ENCODE peak calls at places on chromosomes 13 and 19, in nine cellular contexts. One of them, this sample, is unnamed.

GRCh38 chr19:10289836-10290438 is at the start of gene ICAM5:
- DNase-seq in stimulated activated CD4-positive, alpha-beta T cell treated with anti-CD3 and anti-CD28 coated beads, Interleukin-12 subunit alpha, Interleukin-12 subunit beta, amount 100 ng/mL, for 24 hours: no peak
- DNase-seq in hypothalamus: no peak
- DNase-seq in A673: peak; percentile 75
- DNase-seq in DMS153: no peak
- DNase-seq in left ventricle myocardium superior: no peak
- DNase-seq in lower lobe of right lung: no peak
- DNase-seq in astrocyte of the cerebellum: no peak
- DNase-seq in GF-D8: peak; percentile 54
- DNase-seq in this sample: peak; percentile 77

GRCh38 chr19:40718774-40719391 is 2.0 kb downstream of the ITPKC start:
- DNase-seq in left ventricle myocardium superior: peak; percentile 74
- DNase-seq in stimulated activated CD4-positive, alpha-beta T cell treated with anti-CD3 and anti-CD28 coated beads, Interleukin-12 subunit alpha, Interleukin-12 subunit beta, amount 100 ng/mL, for 24 hours: no peak
- DNase-seq in A673: no peak
- DNase-seq in DMS153: peak; percentile 3
- DNase-seq in hypothalamus: peak; percentile 29
- DNase-seq in GF-D8: no peak
- DNase-seq in astrocyte of the cerebellum: no peak
- DNase-seq in lower lobe of right lung: peak; percentile 91
- DNase-seq in this sample: peak; percentile 82

GRCh38 chr19:4930664-4931063 is 21.4 kb downstream of the UHRF1 start:
- DNase-seq in astrocyte of the cerebellum: no peak
- DNase-seq in stimulated activated CD4-positive, alpha-beta T cell treated with anti-CD3 and anti-CD28 coated beads, Interleukin-12 subunit alpha, Interleukin-12 subunit beta, amount 100 ng/mL, for 24 hours: no peak
- DNase-seq in GF-D8: no peak
- DNase-seq in A673: peak; percentile 83
- DNase-seq in left ventricle myocardium superior: no peak
- DNase-seq in hypothalamus: no peak
- DNase-seq in lower lobe of right lung: no peak
- DNase-seq in DMS153: no peak
- DNase-seq in this sample: no peak

GRCh38 chr19:33755314-33756020 is 41.2 kb upstream of the KCTD15 start:
- DNase-seq in hypothalamus: no peak
- DNase-seq in GF-D8: no peak
- DNase-seq in A673: peak; percentile 42
- DNase-seq in DMS153: no peak
- DNase-seq in stimulated activated CD4-positive, alpha-beta T cell treated with anti-CD3 and anti-CD28 coated beads, Interleukin-12 subunit alpha, Interleukin-12 subunit beta, amount 100 ng/mL, for 24 hours: no peak
- DNase-seq in astrocyte of the cerebellum: no peak
- DNase-seq in lower lobe of right lung: no peak
- DNase-seq in left ventricle myocardium superior: no peak
- DNase-seq in this sample: no peak

GRCh38 chr19:29671393-29672076 is 6.3 kb downstream of the PLEKHF1 start:
- DNase-seq in DMS153: no peak
- DNase-seq in stimulated activated CD4-positive, alpha-beta T cell treated with anti-CD3 and anti-CD28 coated beads, Interleukin-12 subunit alpha, Interleukin-12 subunit beta, amount 100 ng/mL, for 24 hours: peak; percentile 78
- DNase-seq in A673: no peak
- DNase-seq in left ventricle myocardium superior: peak; percentile 78
- DNase-seq in lower lobe of right lung: peak; percentile 78
- DNase-seq in hypothalamus: no peak
- DNase-seq in GF-D8: peak; percentile 43
- DNase-seq in astrocyte of the cerebellum: no peak
- DNase-seq in this sample: peak; percentile 95

GRCh38 chr19:43574424-43575155 is 737 bp downstream of the XRCC1 start:
- DNase-seq in GF-D8: no peak
- DNase-seq in astrocyte of the cerebellum: no peak
- DNase-seq in A673: peak; percentile 33
- DNase-seq in stimulated activated CD4-positive, alpha-beta T cell treated with anti-CD3 and anti-CD28 coated beads, Interleukin-12 subunit alpha, Interleukin-12 subunit beta, amount 100 ng/mL, for 24 hours: no peak
- DNase-seq in hypothalamus: no peak
- DNase-seq in DMS153: no peak
- DNase-seq in lower lobe of right lung: peak; percentile 28
- DNase-seq in left ventricle myocardium superior: no peak
- DNase-seq in this sample: no peak

GRCh38 chr13:48251616-48252081 is 18.6 kb downstream of the ITM2B start:
- DNase-seq in astrocyte of the cerebellum: no peak
- DNase-seq in GF-D8: no peak
- DNase-seq in A673: no peak
- DNase-seq in lower lobe of right lung: no peak
- DNase-seq in stimulated activated CD4-positive, alpha-beta T cell treated with anti-CD3 and anti-CD28 coated beads, Interleukin-12 subunit alpha, Interleukin-12 subunit beta, amount 100 ng/mL, for 24 hours: no peak
- DNase-seq in left ventricle myocardium superior: no peak
- DNase-seq in hypothalamus: no peak
- DNase-seq in DMS153: no peak
- DNase-seq in this sample: no peak

GRCh38 chr19:37669336-37669963 is 14.2 kb upstream of the ZFP30 start:
- DNase-seq in stimulated activated CD4-positive, alpha-beta T cell treated with anti-CD3 and anti-CD28 coated beads, Interleukin-12 subunit alpha, Interleukin-12 subunit beta, amount 100 ng/mL, for 24 hours: no peak
- DNase-seq in DMS153: no peak
- DNase-seq in GF-D8: no peak
- DNase-seq in astrocyte of the cerebellum: no peak
- DNase-seq in A673: no peak
- DNase-seq in lower lobe of right lung: no peak
- DNase-seq in hypothalamus: no peak
- DNase-seq in left ventricle myocardium superior: no peak
- DNase-seq in this sample: no peak

GRCh38 chr19:36032251-36033104 is at the start of gene CLIP3:
- DNase-seq in astrocyte of the cerebellum: peak; percentile 11
- DNase-seq in lower lobe of right lung: no peak
- DNase-seq in stimulated activated CD4-positive, alpha-beta T cell treated with anti-CD3 and anti-CD28 coated beads, Interleukin-12 subunit alpha, Interleukin-12 subunit beta, amount 100 ng/mL, for 24 hours: peak; percentile 17
- DNase-seq in GF-D8: no peak
- DNase-seq in DMS153: peak; percentile 37
- DNase-seq in A673: peak; percentile 81
- DNase-seq in left ventricle myocardium superior: peak; percentile 79
- DNase-seq in hypothalamus: peak; percentile 86
- DNase-seq in this sample: no peak

GRCh38 chr13:105971720-105972119 is 563.7 kb downstream of the EFNB2 start:
- DNase-seq in A673: no peak
- DNase-seq in DMS153: peak; percentile 10
- DNase-seq in lower lobe of right lung: no peak
- DNase-seq in stimulated activated CD4-positive, alpha-beta T cell treated with anti-CD3 and anti-CD28 coated beads, Interleukin-12 subunit alpha, Interleukin-12 subunit beta, amount 100 ng/mL, for 24 hours: no peak
- DNase-seq in hypothalamus: no peak
- DNase-seq in astrocyte of the cerebellum: no peak
- DNase-seq in left ventricle myocardium superior: no peak
- DNase-seq in GF-D8: no peak
- DNase-seq in this sample: no peak

GRCh38 chr19:9878511-9879196 is 43.5 kb downstream of the PIN1 start:
- DNase-seq in A673: no peak
- DNase-seq in DMS153: no peak
- DNase-seq in GF-D8: no peak
- DNase-seq in hypothalamus: no peak
- DNase-seq in left ventricle myocardium superior: no peak
- DNase-seq in lower lobe of right lung: no peak
- DNase-seq in stimulated activated CD4-positive, alpha-beta T cell treated with anti-CD3 and anti-CD28 coated beads, Interleukin-12 subunit alpha, Interleukin-12 subunit beta, amount 100 ng/mL, for 24 hours: no peak
- DNase-seq in astrocyte of the cerebellum: no peak
- DNase-seq in this sample: no peak

GRCh38 chr19:50906217-50906616 is 5.0 kb downstream of the KLK4 start:
- DNase-seq in GF-D8: no peak
- DNase-seq in left ventricle myocardium superior: no peak
- DNase-seq in astrocyte of the cerebellum: no peak
- DNase-seq in hypothalamus: peak; percentile 16
- DNase-seq in lower lobe of right lung: no peak
- DNase-seq in DMS153: no peak
- DNase-seq in A673: peak; percentile 49
- DNase-seq in stimulated activated CD4-positive, alpha-beta T cell treated with anti-CD3 and anti-CD28 coated beads, Interleukin-12 subunit alpha, Interleukin-12 subunit beta, amount 100 ng/mL, for 24 hours: peak; percentile 36
- DNase-seq in this sample: no peak

GRCh38 chr13:32587774-32588165 is 1.5 kb downstream of the PDS5B start:
- DNase-seq in hypothalamus: no peak
- DNase-seq in left ventricle myocardium superior: no peak
- DNase-seq in A673: no peak
- DNase-seq in GF-D8: peak; percentile 26
- DNase-seq in DMS153: no peak
- DNase-seq in lower lobe of right lung: no peak
- DNase-seq in stimulated activated CD4-positive, alpha-beta T cell treated with anti-CD3 and anti-CD28 coated beads, Interleukin-12 subunit alpha, Interleukin-12 subunit beta, amount 100 ng/mL, for 24 hours: no peak
- DNase-seq in astrocyte of the cerebellum: no peak
- DNase-seq in this sample: no peak

GRCh38 chr19:4844348-4845179 is 13.1 kb upstream of the TICAM1 start:
- DNase-seq in GF-D8: no peak
- DNase-seq in astrocyte of the cerebellum: no peak
- DNase-seq in DMS153: no peak
- DNase-seq in A673: no peak
- DNase-seq in lower lobe of right lung: no peak
- DNase-seq in stimulated activated CD4-positive, alpha-beta T cell treated with anti-CD3 and anti-CD28 coated beads, Interleukin-12 subunit alpha, Interleukin-12 subunit beta, amount 100 ng/mL, for 24 hours: no peak
- DNase-seq in left ventricle myocardium superior: peak; percentile 75
- DNase-seq in hypothalamus: no peak
- DNase-seq in this sample: no peak

GRCh38 chr19:48683349-48683748 is 10.5 kb upstream of the NTN5 start:
- DNase-seq in DMS153: peak; percentile 59
- DNase-seq in left ventricle myocardium superior: peak; percentile 80
- DNase-seq in GF-D8: no peak
- DNase-seq in lower lobe of right lung: peak; percentile 73
- DNase-seq in stimulated activated CD4-positive, alpha-beta T cell treated with anti-CD3 and anti-CD28 coated beads, Interleukin-12 subunit alpha, Interleukin-12 subunit beta, amount 100 ng/mL, for 24 hours: peak; percentile 9
- DNase-seq in astrocyte of the cerebellum: no peak
- DNase-seq in hypothalamus: peak; percentile 77
- DNase-seq in A673: no peak
- DNase-seq in this sample: no peak

GRCh38 chr19:17415107-17415506 is 4.7 kb upstream of the MVB12A start:
- DNase-seq in lower lobe of right lung: no peak
- DNase-seq in astrocyte of the cerebellum: no peak
- DNase-seq in A673: no peak
- DNase-seq in hypothalamus: no peak
- DNase-seq in stimulated activated CD4-positive, alpha-beta T cell treated with anti-CD3 and anti-CD28 coated beads, Interleukin-12 subunit alpha, Interleukin-12 subunit beta, amount 100 ng/mL, for 24 hours: no peak
- DNase-seq in GF-D8: no peak
- DNase-seq in DMS153: no peak
- DNase-seq in left ventricle myocardium superior: no peak
- DNase-seq in this sample: no peak

This sample was measured in spleen.